ENCODE peak calls at places on chromosomes 5 and 9, in six cellular contexts. O is ovary, C is BJ, R is heart left ventricle, H is neural crest cell, E is H1. A is an unnamed sample.

GRCh38 chr5:146789712-146790660 is 88.6 kb downstream of the PPP2R2B start:
- DNase-seq in H (no peak), O (no peak), R (no peak), C (no peak), E (no peak), A (no peak)

GRCh38 chr5:67092447-67093023 is 104.1 kb downstream of the CD180 start:
- DNase-seq in O (no peak), H (no peak), R (no peak), C (no peak), E (no peak), A (no peak)

GRCh38 chr5:1141827-1142226 is 30.0 kb upstream of the SLC12A7 start:
- DNase-seq in H (no peak), R (no peak), E (no peak), C (no peak), O (no peak), A (no peak)

GRCh38 chr9:116572095-116572748 is 114.9 kb upstream of the TRIM32 start:
- DNase-seq in C (no peak), H (peak), E (peak), R (peak), O (peak), A (peak)

GRCh38 chr9:101477214-101477613 is 41.6 kb upstream of the ALDOB start:
- DNase-seq in O (no peak), C (no peak), H (no peak), R (no peak), E (no peak), A (no peak)

GRCh38 chr9:131839281-131840084 is 99.6 kb upstream of the RAPGEF1 start:
- DNase-seq in O (no peak), R (no peak), E (no peak), C (peak), H (no peak), A (no peak)

GRCh38 chr5:9621379-9621903 is 8.7 kb downstream of the TAS2R1 start:
- DNase-seq in O (no peak), R (no peak), H (no peak), C (peak), E (no peak), A (no peak)

GRCh38 chr9:19648672-19649071 is 140.2 kb downstream of the SLC24A2 start:
- DNase-seq in C (no peak), R (peak), O (no peak), E (no peak), H (no peak), A (no peak)

GRCh38 chr5:180159756-180160155 is 49.3 kb downstream of the RASGEF1C start:
- DNase-seq in O (no peak), R (no peak), E (no peak), H (no peak), C (no peak), A (no peak)

GRCh38 chr5:180160215-180160614 is 48.8 kb downstream of the RASGEF1C start:
- DNase-seq in E (no peak), H (no peak), C (no peak), O (no peak), R (no peak), A (no peak)

GRCh38 chr5:180162304-180162661 is 46.7 kb downstream of the RASGEF1C start:
- DNase-seq in E (no peak), O (no peak), H (no peak), R (no peak), C (no peak), A (no peak)

GRCh38 chr5:180160822-180161221 is 48.2 kb downstream of the RASGEF1C start:
- DNase-seq in H (no peak), C (no peak), O (no peak), E (no peak), R (no peak), A (no peak)

DNA sequence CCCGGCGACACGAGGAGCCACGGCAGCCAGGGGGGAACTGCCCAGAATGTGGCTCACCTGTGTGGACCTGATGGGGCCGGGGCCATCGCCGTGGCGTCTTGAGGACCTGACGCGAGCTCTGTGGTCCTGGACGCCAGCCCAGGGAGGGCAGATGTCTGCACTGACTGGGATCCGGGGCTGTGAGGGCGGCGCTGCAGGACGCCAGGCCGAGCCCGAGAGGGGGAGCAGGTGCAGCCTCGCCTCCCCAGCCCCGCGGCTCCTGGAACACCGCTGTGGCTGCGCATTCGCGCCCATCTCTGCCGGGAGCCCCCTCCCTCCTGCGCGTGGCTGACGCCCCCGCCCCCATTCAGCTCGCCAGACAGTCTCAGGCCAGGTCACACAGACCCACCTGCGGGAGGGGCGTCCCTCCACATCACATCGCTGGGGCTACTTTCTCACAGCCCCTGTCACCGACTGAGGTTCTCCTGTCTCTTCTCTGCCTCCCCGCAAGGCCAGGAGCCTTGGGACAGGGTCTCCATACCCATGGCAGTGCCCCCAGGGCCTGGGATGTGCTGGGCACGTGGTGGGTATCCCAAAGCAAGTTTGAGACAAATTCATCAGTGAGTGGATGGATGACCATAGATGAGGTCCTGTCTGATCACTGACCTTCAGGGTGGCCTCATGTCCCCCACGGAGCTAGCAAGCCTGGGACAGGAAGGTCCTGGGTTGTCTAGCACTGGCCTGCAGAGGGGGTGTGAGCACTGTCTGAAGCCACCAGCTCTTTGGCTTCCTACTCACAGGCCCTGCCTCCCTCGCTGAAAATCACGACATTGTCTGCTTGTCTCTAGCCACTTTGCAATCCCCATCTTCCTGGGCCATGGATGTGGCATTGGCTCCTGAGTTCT is 47.3 kb downstream of the RASGEF1C start:
- DNase-seq in R (no peak), O (no peak), H (no peak), E (no peak), C (no peak), A (no peak)
- TF ChIP-seq CTCF in R (no peak), O (no peak), H (no peak), E (peak), C (no peak), A (no peak)

DNA sequence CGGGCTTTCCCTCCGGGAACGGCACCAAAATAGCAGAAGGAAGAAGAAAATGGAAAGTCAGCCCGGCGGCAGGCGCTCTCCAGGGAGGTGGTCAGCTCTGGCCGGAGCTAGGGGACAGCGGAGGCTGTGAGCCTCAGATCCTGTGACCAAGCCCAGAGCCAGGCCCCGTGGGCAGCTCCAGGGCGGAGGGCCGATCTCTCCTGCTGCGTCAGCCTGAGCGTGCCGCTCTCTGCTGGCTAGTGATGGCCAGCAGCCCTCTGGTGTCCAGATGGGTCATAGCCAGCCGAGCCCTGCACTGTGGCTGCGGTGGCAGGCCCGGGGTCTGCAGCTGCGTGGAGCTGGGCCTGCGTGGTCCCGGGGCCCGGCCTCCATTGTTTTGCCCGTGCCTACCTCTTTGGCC is 16.9 kb upstream of the NRARP start:
- DNase-seq in R (peak), C (no peak), O (peak), E (peak), H (no peak), A (no peak)
- TF ChIP-seq CTCF in R (peak), C (peak), O (no peak), E (no peak), H (no peak), A (no peak)

DNA sequence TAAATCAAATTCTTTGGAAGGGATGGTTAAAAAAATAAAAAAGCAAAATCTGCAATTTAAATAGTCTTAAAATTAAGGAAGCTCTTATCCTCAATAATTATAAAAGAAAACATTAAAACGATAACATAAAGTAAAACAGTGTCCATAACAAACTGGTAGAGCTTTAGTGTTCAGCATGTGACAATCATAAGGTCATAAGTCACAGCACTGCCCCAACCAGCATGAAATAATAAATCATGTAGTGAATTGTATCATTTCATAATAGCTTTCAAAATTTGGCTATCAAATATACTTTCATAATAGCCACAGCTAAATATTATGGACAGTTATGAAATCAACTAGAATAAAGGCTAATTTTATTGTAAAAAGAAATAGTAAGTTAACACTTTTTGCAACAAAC is 10.0 kb downstream of the NR3C1 start:
- DNase-seq in C (no peak), O (no peak), R (no peak), E (no peak), H (no peak), A (no peak)
- TF ChIP-seq CTCF in C (no peak), O (no peak), R (no peak), E (no peak), H (no peak), A (no peak)

GRCh38 chr5:98638111-98638510 is 135.4 kb upstream of the RGMB start:
- DNase-seq in O (no peak), H (no peak), C (no peak), E (no peak), R (no peak), A (no peak)
- TF ChIP-seq CTCF in O (no peak), H (no peak), C (no peak), E (no peak), R (no peak), A (no peak)

DNA sequence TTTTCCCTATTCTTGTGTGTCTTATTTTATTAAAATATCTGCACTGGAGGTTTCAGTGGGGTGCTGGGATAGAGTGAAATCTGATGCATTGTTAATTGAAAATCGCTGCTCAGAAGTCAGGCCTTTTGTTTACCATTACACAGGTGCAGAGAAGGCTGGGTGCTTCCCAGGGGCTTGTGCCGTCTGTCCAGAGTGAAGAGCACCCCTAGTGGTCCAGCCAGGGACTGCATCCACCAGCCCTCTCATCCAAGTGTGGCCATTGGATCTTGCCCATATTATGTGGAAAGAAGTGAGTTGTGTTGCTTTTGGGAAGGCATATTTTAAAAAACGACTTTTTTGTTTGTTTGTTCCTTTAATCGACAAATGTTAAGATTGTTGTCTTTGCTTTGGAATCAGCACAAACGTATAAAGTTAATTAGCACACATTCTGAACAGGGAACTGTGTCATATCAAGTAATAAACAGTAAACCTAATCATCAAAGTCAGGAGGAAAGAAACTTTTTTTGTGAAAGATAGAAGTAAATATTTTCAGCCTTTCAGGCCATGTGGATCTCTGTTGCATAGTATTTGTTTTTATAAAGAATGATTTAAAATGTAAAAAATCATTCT is 315.6 kb downstream of the MTRR start:
- DNase-seq in R (no peak), E (peak), O (peak), C (no peak), H (peak), A (peak)
- TF ChIP-seq CTCF in R (peak), E (peak), O (no peak), C (peak), H (peak), A (peak)

DNA sequence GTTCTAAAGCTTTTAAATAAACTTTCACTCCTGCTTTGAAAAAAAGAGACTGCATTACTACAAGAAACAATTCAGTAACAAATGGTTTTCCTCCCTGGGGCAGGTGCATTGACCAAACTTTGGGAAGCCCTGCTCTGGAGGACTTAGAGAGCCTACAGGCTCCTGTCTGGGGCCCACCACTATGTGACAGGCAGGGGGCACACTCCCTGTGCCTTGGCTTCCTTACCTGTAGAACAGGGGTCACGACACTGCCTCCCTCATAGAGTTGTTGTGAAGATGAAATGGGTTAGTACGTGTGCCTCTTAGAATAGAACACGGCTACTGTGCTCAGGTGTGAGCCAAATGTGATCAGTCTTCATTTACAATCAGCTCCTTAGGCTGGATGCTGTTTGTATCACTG is 130.1 kb downstream of the GPBP1 start:
- DNase-seq in R (no peak), H (no peak), O (no peak), C (no peak), E (no peak), A (no peak)
- TF ChIP-seq CTCF in R (no peak), H (peak), O (no peak), C (no peak), E (peak), A (no peak)

A was measured in GM13977.